ENCODE peak calls at places on chromosomes 4 and X, in seven cellular contexts. U is HCT116, B is K562, K is Panc1, Q is SK-N-SH, V is GM12878, A is HepG2. Z is an unnamed sample. For H3K4me1, the result is how much of the 10 kb centered on the place peaks cover.

GRCh38 chr4:185914583-185915199 is 102.7 kb upstream of the SORBS2 start:
- DNase-seq in U (no peak), B (no peak), K (no peak), Q (peak), V (no peak), A (peak), Z (no peak)

GRCh38 chr4:156545003-156545785 is 426.4 kb downstream of the PDGFC start:
- DNase-seq in U (no peak), B (no peak), K (no peak), Q (no peak), V (no peak), A (no peak), Z (no peak)

GRCh38 chr4:186881521-186882220 is 158.0 kb upstream of the FAT1 start:
- DNase-seq in U (peak), B (no peak), K (no peak), Q (no peak), V (no peak), A (no peak), Z (no peak)

GRCh38 chr4:101191302-101192098 is 155.8 kb downstream of the PPP3CA start:
- DNase-seq in U (no peak), B (no peak), K (no peak), Q (peak), V (no peak), A (no peak), Z (peak)

GRCh38 chr4:184268574-184269160 is 51.0 kb upstream of the ENPP6 start:
- DNase-seq in U (no peak), B (peak), K (no peak), Q (no peak), V (no peak), A (no peak), Z (no peak)

GRCh38 chr4:81508786-81509574 is 37.3 kb upstream of the RASGEF1B start:
- DNase-seq in U (no peak), B (no peak), K (no peak), Q (no peak), V (no peak), A (no peak), Z (no peak)

GRCh38 chr4:121998024-121998423 is 46.2 kb upstream of the TRPC3 start:
- DNase-seq in U (no peak), B (no peak), K (no peak), Q (no peak), V (no peak), A (no peak), Z (peak)

GRCh38 chr4:179059396-179059795 is 1617.2 kb upstream of the AGA start:
- DNase-seq in U (no peak), B (no peak), K (no peak), Q (no peak), V (no peak), A (no peak), Z (no peak)

GRCh38 chr4:15495621-15496020 is 25.9 kb downstream of the CC2D2A start:
- DNase-seq in U (no peak), B (no peak), K (no peak), Q (no peak), V (no peak), A (no peak), Z (no peak)

GRCh38 chr4:88244821-88245579 is 39.4 kb downstream of the PPM1K start:
- DNase-seq in U (no peak), B (no peak), K (no peak), Q (no peak), V (no peak), A (no peak), Z (peak)

GRCh38 chr4:185112104-185112503 is 31.0 kb upstream of the SLC25A4 start:
- DNase-seq in U (peak), B (no peak), K (peak), Q (no peak), V (no peak), A (peak), Z (no peak)

GRCh38 chr4:56821394-56822263 is at the start of gene SPINK2:
- DNase-seq in U (peak), B (peak), K (no peak), Q (peak), V (no peak), A (no peak), Z (peak)

GRCh38 chr4:721261-722171 is 15.9 kb downstream of the PCGF3 start:
- DNase-seq in U (no peak), B (no peak), K (no peak), Q (no peak), V (no peak), A (no peak), Z (no peak)

GRCh38 chr4:168797738-168798375 is 212.2 kb downstream of the CBR4 start:
- DNase-seq in U (no peak), B (no peak), K (no peak), Q (no peak), V (no peak), A (no peak), Z (no peak)

GRCh38 chrX:116272328-116272727 is 101.8 kb downstream of the AGTR2 start:
- DNase-seq in U (peak), B (no peak), K (no peak), Q (no peak), V (no peak), A (no peak), Z (peak)

GRCh38 chrX:39202641-39203040 is 401.4 kb downstream of the MID1IP1 start:
- DNase-seq in U (no peak), B (no peak), K (no peak), Q (no peak), V (no peak), A (no peak), Z (no peak)

GRCh38 chrX:1481636-1482529 is 29.2 kb upstream of the ASMTL start:
- DNase-seq in U (peak), B (peak), K (no peak), Q (no peak), V (peak), A (peak), Z (peak)

GRCh38 chr4:180197471-180197870 is 2045.7 kb upstream of the TENM3 start:
- DNase-seq in U (no peak), B (no peak), K (no peak), Q (no peak), V (no peak), A (no peak), Z (peak)

GRCh38 chrX:10450959-10451355 is 169.4 kb downstream of the MID1 start:
- DNase-seq in U (no peak), B (no peak), K (no peak), Q (no peak), V (no peak), A (no peak), Z (no peak)

GRCh38 chrX:107673933-107674479 is 45.7 kb downstream of the PRPS1 start:
- DNase-seq in U (no peak), B (peak), K (no peak), Q (no peak), V (peak), A (no peak), Z (peak)

GRCh38 chrX:85003655-85004244 is at the start of gene APOOL:
- DNase-seq in U (peak), B (peak), K (peak), Q (peak), V (peak), A (peak), Z (peak)

GRCh38 chr4:163736876-163737275 is 242.4 kb downstream of the TMA16 start:
- DNase-seq in U (no peak), B (no peak), K (no peak), Q (no peak), V (no peak), A (no peak), Z (no peak)

GRCh38 chr4:6160536-6160935 is 39.8 kb downstream of the JAKMIP1 start:
- DNase-seq in U (no peak), B (no peak), K (no peak), Q (no peak), V (no peak), A (no peak), Z (no peak)

GRCh38 chrX:70769659-70770232 is 138.8 kb downstream of the TEX11 start:
- DNase-seq in U (no peak), B (no peak), K (no peak), Q (peak), V (no peak), A (no peak), Z (peak)

GRCh38 chrX:101417190-101417589 is 9.2 kb downstream of the HNRNPH2 start:
- DNase-seq in U (no peak), B (no peak), K (no peak), Q (no peak), V (no peak), A (no peak), Z (no peak)

GRCh38 chr4:111228874-111229273 is 606.0 kb upstream of the PITX2 start:
- DNase-seq in U (no peak), B (no peak), K (no peak), Q (no peak), V (no peak), A (no peak), Z (no peak)

GRCh38 chr4:142396279-142396678 is 449.8 kb downstream of the INPP4B start:
- DNase-seq in U (no peak), B (no peak), K (no peak), Q (no peak), V (no peak), A (no peak), Z (no peak)

GRCh38 chr4:33160126-33160525 is 2440.0 kb downstream of the PCDH7 start:
- DNase-seq in U (peak), B (no peak), K (no peak), Q (no peak), V (no peak), A (no peak), Z (peak)

GRCh38 chr4:177220376-177220775 is 89.3 kb upstream of the NEIL3 start:
- DNase-seq in U (no peak), B (no peak), K (no peak), Q (no peak), V (no peak), A (no peak), Z (no peak)

GRCh38 chr4:139454111-139454600 is at the start of gene RAB33B:
- DNase-seq in U (no peak), B (peak), K (peak), Q (no peak), V (no peak), A (no peak), Z (no peak)

GRCh38 chr4:183327827-183328226 is 5.6 kb upstream of the CLDN24 start:
- DNase-seq in U (no peak), B (no peak), K (no peak), Q (no peak), V (no peak), A (no peak), Z (no peak)

GRCh38 chrX:70201732-70202131 is 24.4 kb downstream of the DGAT2L6 start:
- DNase-seq in U (no peak), B (no peak), K (no peak), Q (no peak), V (no peak), A (no peak), Z (no peak)

GRCh38 chrX:101081257-101081656 is 2.6 kb downstream of the TMEM35A start:
- DNase-seq in U (no peak), B (no peak), K (no peak), Q (no peak), V (no peak), A (no peak), Z (no peak)

GRCh38 chr4:77593993-77594392 is 11.6 kb upstream of the CXCL13 start:
- DNase-seq in U (no peak), B (no peak), K (no peak), Q (no peak), V (no peak), A (no peak), Z (no peak)

GRCh38 chr4:106690487-106690886 is 321.9 kb upstream of the GIMD1 start:
- DNase-seq in U (no peak), B (no peak), K (no peak), Q (no peak), V (no peak), A (no peak), Z (no peak)

GRCh38 chrX:17655232-17656034 is 81.9 kb upstream of the SCML1 start:
- DNase-seq in U (no peak), B (no peak), K (no peak), Q (peak), V (no peak), A (no peak), Z (peak)

GRCh38 chrX:88982183-88982582 is 235.2 kb downstream of the CPXCR1 start:
- DNase-seq in U (no peak), B (no peak), K (no peak), Q (no peak), V (no peak), A (no peak), Z (no peak)

GRCh38 chrX:20680998-20681397 is 414.3 kb upstream of the RPS6KA3 start:
- DNase-seq in U (no peak), B (no peak), K (no peak), Q (no peak), V (no peak), A (no peak), Z (no peak)

GRCh38 chrX:47499291-47499690 is 16.3 kb upstream of the ZNF41 start:
- DNase-seq in U (no peak), B (no peak), K (no peak), Q (no peak), V (no peak), A (no peak), Z (no peak)

GRCh38 chrX:16653424-16653823 is 3.5 kb downstream of the S100G start:
- DNase-seq in U (no peak), B (no peak), K (no peak), Q (no peak), V (no peak), A (no peak), Z (no peak)

GRCh38 chrX:105302246-105302645 is 81.8 kb upstream of the TEX13A start:
- DNase-seq in U (no peak), B (no peak), K (no peak), Q (no peak), V (no peak), A (no peak), Z (no peak)

GRCh38 chrX:105299286-105299685 is 78.8 kb upstream of the TEX13A start:
- DNase-seq in U (no peak), B (no peak), K (no peak), Q (no peak), V (no peak), A (no peak), Z (peak)

GRCh38 chrX:105297041-105297440 is 76.5 kb upstream of the TEX13A start:
- DNase-seq in U (no peak), B (no peak), K (no peak), Q (no peak), V (no peak), A (no peak), Z (no peak)
- H3K27ac ChIP-seq in U (no peak), B (no peak), K (no peak), Q (no peak), V (no peak), A (no peak), Z (no peak)

GRCh38 chr4:113587640-113588275 is 173.8 kb downstream of the CAMK2D start:
- DNase-seq in U (no peak), B (no peak), K (no peak), Q (no peak), V (no peak), A (no peak), Z (no peak)
- H3K4me1 ChIP-seq in U (under half), B (under half), K (under half), Q (under half), V (under half), A (under half), Z (under half)

GRCh38 chr4:144748814-144749555 is 103.0 kb downstream of the HHIP start:
- DNase-seq in U (no peak), B (no peak), K (no peak), Q (no peak), V (no peak), A (no peak), Z (no peak)
- TF ChIP-seq REST in U (no peak), B (no peak), K (no peak), Q (no peak), V (no peak), A (no peak), Z (no peak)

GRCh38 chrX:130097507-130098201 is 12.6 kb downstream of the ELF4 start:
- DNase-seq in U (no peak), B (peak), K (no peak), Q (peak), V (no peak), A (peak), Z (no peak)

GRCh38 chrX:130098202-130098552 is 12.1 kb downstream of the ELF4 start:
- DNase-seq in U (no peak), B (no peak), K (no peak), Q (no peak), V (no peak), A (no peak), Z (no peak)

GRCh38 chrX:130103605-130104004 is 6.7 kb downstream of the ELF4 start:
- DNase-seq in U (no peak), B (no peak), K (no peak), Q (no peak), V (no peak), A (no peak), Z (peak)

GRCh38 chrX:130095249-130095648 is 15.0 kb downstream of the ELF4 start:
- DNase-seq in U (no peak), B (no peak), K (no peak), Q (no peak), V (no peak), A (no peak), Z (no peak)

GRCh38 chrX:130100180-130100579 is 10.1 kb downstream of the ELF4 start:
- DNase-seq in U (no peak), B (no peak), K (no peak), Q (no peak), V (no peak), A (no peak), Z (no peak)
- H3K27ac ChIP-seq in U (no peak), B (peak), K (no peak), Q (no peak), V (no peak), A (no peak), Z (no peak)

Z was measured in GM23338.